ENCODE peak calls at places on chromosome 1, in eight cellular contexts. M, P, C, H, A, T, G and D are unnamed samples. For H3K36me3, the result is how much of the 10 kb centered on the place peaks cover.

GRCh38 chr1:202968895-202969295 is 1.8 kb upstream of the CYB5R1 start:
- DNase-seq in M (no peak), P (peak), C (peak), H (peak), A (no peak), T (peak), G (no peak), D (no peak)

GRCh38 chr1:10646347-10646861 is 150.0 kb downstream of the CASZ1 start:
- DNase-seq in M (no peak), P (no peak), C (no peak), H (peak), A (no peak), T (peak), G (no peak), D (no peak)

GRCh38 chr1:171645553-171646336 is 6.7 kb downstream of the MYOC start:
- DNase-seq in M (no peak), P (no peak), C (no peak), H (no peak), A (no peak), T (no peak), G (no peak), D (no peak)

GRCh38 chr1:113903496-113904291 is 905 bp downstream of the AP4B1 start:
- DNase-seq in M (no peak), P (peak), C (no peak), H (no peak), A (no peak), T (no peak), G (no peak), D (peak)

GRCh38 chr1:243390315-243390875 is 134.6 kb downstream of the SDCCAG8 start:
- DNase-seq in M (no peak), P (no peak), C (no peak), H (no peak), A (no peak), T (no peak), G (no peak), D (no peak)

GRCh38 chr1:247336390-247336789 is 4.7 kb upstream of the ZNF496 start:
- DNase-seq in M (no peak), P (no peak), C (no peak), H (no peak), A (no peak), T (no peak), G (no peak), D (no peak)

GRCh38 chr1:156123356-156124196 is 9.1 kb downstream of the LMNA start:
- DNase-seq in M (peak), P (peak), C (peak), H (peak), A (peak), T (peak), G (no peak), D (peak)

GRCh38 chr1:27589841-27590426 is 14.0 kb downstream of the AHDC1 start:
- DNase-seq in M (peak), P (no peak), C (no peak), H (no peak), A (no peak), T (peak), G (no peak), D (no peak)

GRCh38 chr1:234725177-234726132 is 115.5 kb upstream of the IRF2BP2 start:
- DNase-seq in M (no peak), P (peak), C (no peak), H (peak), A (no peak), T (no peak), G (no peak), D (peak)

GRCh38 chr1:239239529-239239928 is 146.8 kb upstream of the CHRM3 start:
- DNase-seq in M (no peak), P (no peak), C (no peak), H (no peak), A (no peak), T (no peak), G (no peak), D (no peak)

GRCh38 chr1:68615303-68615702 is 118.4 kb upstream of the DEPDC1 start:
- DNase-seq in M (no peak), P (no peak), C (no peak), H (no peak), A (no peak), T (no peak), G (no peak), D (no peak)

GRCh38 chr1:39940253-39940652 is 14.7 kb upstream of the MFSD2A start:
- DNase-seq in M (no peak), P (no peak), C (no peak), H (no peak), A (no peak), T (no peak), G (no peak), D (no peak)

GRCh38 chr1:210344706-210345105 is 16.0 kb downstream of the HHAT start:
- DNase-seq in M (no peak), P (no peak), C (no peak), H (no peak), A (no peak), T (no peak), G (no peak), D (no peak)

GRCh38 chr1:182608236-182608635 is 4.0 kb upstream of the RGS16 start:
- DNase-seq in M (no peak), P (no peak), C (no peak), H (no peak), A (no peak), T (no peak), G (no peak), D (no peak)

GRCh38 chr1:183840140-183840539 is 35.2 kb downstream of the RGL1 start:
- DNase-seq in M (no peak), P (no peak), C (no peak), H (no peak), A (no peak), T (peak), G (no peak), D (no peak)

GRCh38 chr1:36323636-36324321 is at the start of gene EVA1B:
- DNase-seq in M (peak), P (peak), C (peak), H (peak), A (no peak), T (peak), G (no peak), D (peak)
- H3K27ac ChIP-seq in M (no peak), P (peak), C (peak), H (peak), A (peak), T (peak), G (no peak), D (peak)

GRCh38 chr1:43549921-43550597 is 19.4 kb downstream of the PTPRF start:
- DNase-seq in M (peak), P (no peak), C (no peak), H (peak), A (no peak), T (no peak), G (peak), D (peak)

GRCh38 chr1:43546388-43547100 is 15.9 kb downstream of the PTPRF start:
- DNase-seq in M (no peak), P (no peak), C (no peak), H (no peak), A (no peak), T (no peak), G (no peak), D (no peak)

GRCh38 chr1:43550598-43551246 is 20.0 kb downstream of the PTPRF start:
- DNase-seq in M (no peak), P (no peak), C (no peak), H (no peak), A (no peak), T (no peak), G (no peak), D (no peak)

GRCh38 chr1:43547538-43548072 is 16.9 kb downstream of the PTPRF start:
- DNase-seq in M (no peak), P (no peak), C (no peak), H (no peak), A (no peak), T (no peak), G (no peak), D (no peak)

GRCh38 chr1:43548285-43549271 is 17.9 kb downstream of the PTPRF start:
- DNase-seq in M (no peak), P (no peak), C (no peak), H (no peak), A (no peak), T (no peak), G (no peak), D (no peak)
- H3K36me3 ChIP-seq in M (under half), P (under half), C (under half), H (under half), A (under half), T (under half), G (under half), D (under half)

GRCh38 chr1:52060822-52061221 is 4.7 kb downstream of the BTF3L4 start:
- DNase-seq in M (no peak), P (no peak), C (no peak), H (no peak), A (no peak), T (no peak), G (no peak), D (no peak)
- H3K27ac ChIP-seq in M (no peak), P (no peak), C (no peak), H (no peak), A (no peak), T (no peak), G (no peak), D (no peak)

DNA sequence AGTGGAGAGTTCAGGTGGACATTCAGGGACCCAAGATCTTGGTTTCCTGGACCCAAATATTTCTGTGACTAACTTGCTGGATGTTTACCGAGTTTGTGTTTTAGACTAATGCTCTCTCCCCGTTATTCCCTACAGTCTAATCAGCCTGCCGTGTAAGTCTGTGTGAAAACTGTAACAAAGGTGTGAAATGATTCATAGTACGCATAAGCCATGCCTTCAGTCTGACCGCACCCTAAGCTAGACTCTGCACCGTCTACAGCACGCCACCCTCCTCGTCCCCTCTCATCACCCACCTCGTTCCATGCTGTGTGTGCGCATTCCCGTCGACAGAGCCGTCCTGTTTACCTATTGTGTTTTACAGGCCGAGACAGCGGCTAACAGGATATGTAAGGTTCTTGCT is 50.5 kb downstream of the ACTN2 start:
- DNase-seq in M (no peak), P (no peak), C (no peak), H (no peak), A (no peak), T (no peak), G (no peak), D (no peak)
- H3K36me3 ChIP-seq in M (under half), P (under half), C (half or more), H (under half), A (under half), T (under half), G (under half), D (under half)